ENCODE peak calls at places on chromosomes 2 and 18, in nine cellular contexts. N is mucosa of descending colon, U is A549, K is GM12865, M is astrocyte of the spinal cord, G is fibroblast of the aortic adventitia, L is astrocyte, F is colonic mucosa, W is heart right ventricle. Z is an unnamed sample.

GRCh38 chr2:38483773-38484501 is 106.9 kb upstream of the ATL2 start:
- DNase-seq in L (no peak), U (no peak), W (no peak), N (no peak), F (no peak), K (no peak), M (no peak), G (no peak), Z (no peak)

GRCh38 chr18:8696749-8697211 is 8.6 kb upstream of the MTCL1 start:
- DNase-seq in W (peak), G (peak), U (peak), M (peak), K (peak), L (no peak), F (peak), N (peak), Z (peak)

GRCh38 chr2:141957827-141958440 is 172.9 kb downstream of the LRP1B start:
- DNase-seq in M (no peak), K (no peak), F (no peak), L (peak), N (no peak), U (no peak), W (no peak), G (no peak), Z (no peak)

GRCh38 chr2:112541315-112542122 is 746 bp upstream of the POLR1B start:
- DNase-seq in U (peak), F (no peak), K (peak), N (peak), L (no peak), M (peak), W (peak), G (no peak), Z (peak)

GRCh38 chr2:9638532-9638931 is 7.7 kb upstream of the YWHAQ start:
- DNase-seq in N (peak), G (peak), F (peak), L (peak), U (peak), M (peak), K (no peak), W (peak), Z (peak)

GRCh38 chr2:108910541-108911396 is 78.3 kb downstream of the EDAR start:
- DNase-seq in K (no peak), M (no peak), W (no peak), L (no peak), F (no peak), N (peak), G (no peak), U (no peak), Z (no peak)

GRCh38 chr2:74474899-74475298 is 2.4 kb upstream of the MRPL53 start:
- DNase-seq in F (no peak), U (no peak), W (no peak), M (no peak), N (no peak), L (no peak), K (no peak), G (no peak), Z (no peak)

GRCh38 chr2:119448427-119449141 is 16.9 kb downstream of the TMEM37 start:
- DNase-seq in L (no peak), M (no peak), W (no peak), N (no peak), K (no peak), U (no peak), G (no peak), F (no peak), Z (no peak)

GRCh38 chr2:174027956-174028355 is 62.8 kb upstream of the SP3 start:
- DNase-seq in L (no peak), M (no peak), F (no peak), N (no peak), G (no peak), U (no peak), K (no peak), W (no peak), Z (no peak)

GRCh38 chr2:180934911-180935310 is 45.5 kb upstream of the UBE2E3 start:
- DNase-seq in K (no peak), U (no peak), W (no peak), N (no peak), G (no peak), F (no peak), M (no peak), L (no peak), Z (peak)

GRCh38 chr2:237201461-237202287 is 116.0 kb downstream of the COPS8 start:
- DNase-seq in W (no peak), F (peak), K (peak), N (no peak), L (peak), U (peak), G (peak), M (peak), Z (peak)

GRCh38 chr2:215430528-215431187 is 5.2 kb downstream of the FN1 start:
- DNase-seq in W (no peak), M (peak), G (peak), F (no peak), N (no peak), K (no peak), U (no peak), L (peak), Z (peak)

GRCh38 chr18:69282371-69282770 is 118.3 kb upstream of the DOK6 start:
- DNase-seq in M (no peak), F (no peak), U (no peak), N (no peak), L (no peak), G (no peak), W (no peak), K (no peak), Z (no peak)

GRCh38 chr2:178761759-178762371 is 45.4 kb downstream of the TTN start:
- DNase-seq in W (no peak), G (peak), U (peak), F (peak), M (peak), N (peak), L (peak), K (peak), Z (peak)

GRCh38 chr2:201949036-201950012 is 84.3 kb upstream of the FZD7 start:
- DNase-seq in F (no peak), W (no peak), M (no peak), G (no peak), N (no peak), L (no peak), U (no peak), K (no peak), Z (no peak)

GRCh38 chr2:8019934-8020333 is 661.9 kb upstream of the ID2 start:
- DNase-seq in F (no peak), K (no peak), M (no peak), L (no peak), W (no peak), N (no peak), G (no peak), U (no peak), Z (no peak)

DNA sequence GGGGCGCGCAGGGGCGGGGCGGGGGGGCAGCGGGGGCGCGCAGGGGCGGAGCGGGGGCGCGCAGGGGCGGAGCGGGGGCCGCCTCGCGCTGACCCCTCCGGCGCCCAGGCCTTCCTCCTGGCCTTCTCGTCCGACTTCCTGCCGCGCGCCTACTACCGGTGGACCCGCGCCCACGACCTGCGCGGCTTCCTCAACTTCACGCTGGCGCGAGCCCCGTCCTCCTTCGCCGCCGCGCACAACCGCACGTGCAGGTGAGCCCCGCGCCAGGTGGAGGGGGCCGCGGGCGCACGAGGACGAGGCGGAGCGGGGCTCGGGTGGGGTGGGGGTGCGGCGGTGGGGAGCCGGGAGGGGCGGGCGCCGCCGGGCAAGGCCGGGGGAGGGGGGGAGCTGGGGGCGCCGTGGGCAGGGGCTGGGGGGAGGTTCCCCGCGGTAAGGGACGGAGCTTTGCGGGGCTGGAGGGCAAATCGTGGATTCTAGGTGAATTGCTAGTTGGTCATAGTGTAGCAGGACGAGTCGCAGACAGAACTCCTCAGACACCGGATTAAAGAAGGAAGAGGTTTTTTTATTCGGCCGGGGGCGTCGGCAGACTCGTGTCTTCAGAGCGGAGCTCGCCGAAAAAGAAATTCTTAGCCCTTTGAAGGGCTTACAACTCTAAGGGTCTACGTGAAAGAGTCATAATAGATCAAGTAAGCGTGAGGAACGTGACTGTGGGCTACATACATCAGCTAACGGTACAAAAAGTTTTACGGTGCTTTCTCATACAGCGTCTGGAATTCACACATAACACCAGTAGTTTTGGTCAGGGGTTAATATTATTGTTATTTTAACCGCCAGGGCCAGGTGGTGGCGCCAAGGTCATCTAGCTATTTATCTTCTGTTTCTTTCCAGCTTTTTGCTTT is 29.9 kb downstream of the ANO7 start:
- DNase-seq in K (peak), W (peak), N (peak), U (peak), M (no peak), L (no peak), G (peak), F (peak), Z (no peak)
- H3K4me3 ChIP-seq in K (peak), W (peak), N (no peak), U (peak), M (peak), L (peak), G (peak), F (peak), Z (peak)

GRCh38 chr2:210476194-210477128 is at the start of gene LANCL1:
- DNase-seq in G (peak), F (peak), L (peak), N (peak), W (peak), U (peak), K (peak), M (peak), Z (peak)
- TF ChIP-seq CTCF in G (no peak), F (no peak), L (no peak), N (no peak), W (peak), U (no peak), K (no peak), M (no peak), Z (no peak)

GRCh38 chr2:16666453-16666801 is 793 bp upstream of the CYRIA start:
- DNase-seq in L (peak), F (no peak), U (no peak), N (no peak), G (no peak), K (peak), W (peak), M (peak), Z (peak)
- H3K4me3 ChIP-seq in L (peak), F (no peak), U (no peak), N (no peak), G (no peak), K (peak), W (peak), M (no peak), Z (peak)

GRCh38 chr2:159050426-159050825 is 82.0 kb downstream of the TANC1 start:
- DNase-seq in W (no peak), M (no peak), K (peak), L (no peak), U (no peak), F (no peak), N (no peak), G (no peak), Z (no peak)
- TF ChIP-seq CTCF in W (no peak), M (no peak), K (no peak), L (no peak), U (no peak), F (no peak), N (no peak), G (no peak), Z (no peak)

DNA sequence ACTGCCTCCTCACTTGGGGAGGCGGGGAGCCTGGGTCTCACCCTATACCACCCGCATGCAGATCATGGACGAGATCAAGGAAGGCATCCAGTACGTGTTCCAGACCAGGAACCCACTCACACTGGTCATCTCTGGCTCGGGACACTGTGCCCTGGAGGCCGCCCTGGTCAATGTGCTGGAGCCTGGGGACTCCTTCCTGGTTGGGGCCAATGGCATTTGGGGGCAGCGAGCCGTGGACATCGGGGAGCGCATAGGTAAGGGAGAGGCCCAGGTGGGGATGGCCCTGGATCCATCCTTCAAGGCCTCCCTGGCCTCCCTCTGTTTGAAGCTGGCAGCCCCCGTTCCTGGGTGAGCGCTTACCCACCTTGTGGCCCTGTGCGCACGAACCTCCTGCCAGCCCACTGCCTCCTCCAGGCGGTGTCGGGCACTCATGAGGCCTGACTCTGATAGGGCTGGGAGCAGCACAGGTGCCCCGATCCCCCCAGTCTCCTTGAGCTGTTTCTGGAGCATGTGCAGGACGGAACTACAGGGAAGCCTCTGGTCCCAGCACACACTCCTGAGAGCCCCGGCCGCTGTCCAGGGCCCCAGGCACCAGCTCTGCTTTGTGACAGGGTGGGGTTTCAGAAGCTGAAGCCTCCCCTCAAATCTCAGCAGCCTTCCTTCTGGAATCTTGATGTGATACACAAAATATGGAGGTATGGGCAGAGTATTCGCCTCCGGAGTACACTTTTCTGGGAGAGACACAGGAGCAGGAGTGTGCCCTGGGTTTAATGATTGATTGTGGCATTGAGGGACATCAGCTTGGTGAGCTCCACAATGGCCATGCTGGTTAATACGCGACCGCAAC is 708 bp downstream of the AGXT start:
- DNase-seq in L (no peak), W (no peak), F (no peak), M (no peak), K (no peak), G (no peak), U (no peak), N (no peak), Z (no peak)
- H3K4me3 ChIP-seq in L (no peak), W (no peak), F (no peak), M (no peak), K (no peak), G (no peak), U (no peak), N (no peak), Z (no peak)

DNA sequence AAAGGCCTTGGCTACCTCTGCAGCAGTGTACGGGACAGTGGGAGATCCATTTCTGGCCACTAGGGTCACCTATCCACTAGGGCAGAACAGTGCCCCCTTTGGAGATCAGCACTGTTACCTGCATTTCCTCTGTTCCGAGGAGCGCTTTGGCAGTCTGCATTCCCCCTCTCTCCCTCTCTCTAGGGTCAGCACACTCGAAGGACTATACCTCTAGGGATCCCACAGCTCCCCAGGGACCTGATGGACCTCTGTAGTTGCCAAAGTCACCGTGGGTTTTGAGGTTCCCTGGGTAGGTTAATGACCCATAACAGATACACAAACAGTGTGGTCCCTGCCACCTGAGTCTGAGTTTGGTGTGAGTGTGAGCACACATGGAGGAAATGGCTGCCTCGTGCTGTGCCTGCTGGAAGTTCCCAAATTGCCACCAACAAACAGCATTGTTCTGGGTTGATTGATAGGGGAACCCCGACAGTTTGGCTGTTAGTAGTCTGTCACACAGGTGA is 99.8 kb upstream of the VWC2L start:
- DNase-seq in K (peak), G (no peak), W (no peak), L (no peak), N (no peak), U (no peak), M (no peak), F (no peak), Z (no peak)
- TF ChIP-seq CTCF in K (peak), G (no peak), W (no peak), L (no peak), N (no peak), U (no peak), M (peak), F (no peak), Z (no peak)

GRCh38 chr2:46029332-46029811 is 267.8 kb upstream of the EPAS1 start:
- DNase-seq in L (peak), K (no peak), M (peak), N (no peak), F (no peak), U (no peak), W (peak), G (peak), Z (peak)
- H3K4me3 ChIP-seq in L (no peak), K (no peak), M (no peak), N (no peak), F (no peak), U (no peak), W (no peak), G (no peak), Z (no peak)

GRCh38 chr2:219627105-219628100 is at the start of gene SLC4A3:
- DNase-seq in L (no peak), F (no peak), U (peak), G (peak), M (no peak), W (no peak), N (no peak), K (no peak), Z (peak)
- TF ChIP-seq CTCF in L (no peak), F (no peak), U (no peak), G (no peak), M (no peak), W (no peak), N (no peak), K (no peak), Z (no peak)